ENCODE peak calls at places on chromosomes 5 and 9, in seven cellular contexts. R is NCI-H1092; F is fibroblast of lung; P is activated CD8-positive, alpha-beta T cell treated with anti-CD3 and anti-CD28 coated beads for 36 hours; X is EH; U is stimulated activated CD8-positive, alpha-beta memory T cell treated with anti-CD3 and anti-CD28 coated beads, Interleukin-4, amount 100 ng/mL, for 1 hour; C is T-cell. N is an unnamed sample.

GRCh38 chr9:96565684-96566360 is 53.8 kb downstream of the CDC14B start:
- DNase-seq in R (no peak), F (peak), P (no peak), X (peak), U (no peak), C (no peak), N (no peak)

GRCh38 chr9:1170918-1171317 is 120.8 kb downstream of the DMRT2 start:
- DNase-seq in R (no peak), F (no peak), P (no peak), X (no peak), U (no peak), C (no peak), N (no peak)

GRCh38 chr5:108900668-108901067 is 153.0 kb downstream of the FER start:
- DNase-seq in R (no peak), F (peak), P (no peak), X (peak), U (no peak), C (no peak), N (no peak)

GRCh38 chr5:13408616-13409015 is 535.9 kb downstream of the DNAH5 start:
- DNase-seq in R (no peak), F (peak), P (no peak), X (no peak), U (no peak), C (no peak), N (no peak)

GRCh38 chr5:152171888-152172287 is 233.2 kb downstream of the NMUR2 start:
- DNase-seq in R (no peak), F (no peak), P (no peak), X (no peak), U (no peak), C (no peak), N (no peak)

GRCh38 chr5:79728396-79728795 is 38.8 kb downstream of the CMYA5 start:
- DNase-seq in R (no peak), F (peak), P (peak), X (peak), U (no peak), C (no peak), N (no peak)

GRCh38 chr5:141915881-141916336 is 7.8 kb upstream of the DELE1 start:
- DNase-seq in R (no peak), F (no peak), P (no peak), X (no peak), U (no peak), C (no peak), N (peak)

GRCh38 chr5:68290260-68290674 is 74.7 kb downstream of the PIK3R1 start:
- DNase-seq in R (no peak), F (peak), P (no peak), X (peak), U (no peak), C (no peak), N (no peak)

GRCh38 chr5:23033864-23034263 is 180.7 kb upstream of the CDH12 start:
- DNase-seq in R (no peak), F (no peak), P (no peak), X (no peak), U (no peak), C (no peak), N (no peak)

GRCh38 chr5:133227897-133228296 is 176.1 kb downstream of the HSPA4 start:
- DNase-seq in R (no peak), F (no peak), P (no peak), X (no peak), U (no peak), C (no peak), N (no peak)

GRCh38 chr5:14776640-14777039 is 94.9 kb downstream of the ANKH start:
- DNase-seq in R (no peak), F (no peak), P (no peak), X (no peak), U (no peak), C (no peak), N (no peak)

N was measured in ELF-1.